ENCODE peak calls at places on chromosomes 5 and 9, in four cellular contexts. One of them, this sample, is unnamed.

GRCh38 chr5:131389869-131390265 is 126.0 kb downstream of the CDC42SE2 start:
- DNase-seq in GM12878: no peak
- DNase-seq in K562: no peak
- DNase-seq in HepG2: no peak
- DNase-seq in this sample: no peak

GRCh38 chr5:79540939-79541338 is 27.0 kb upstream of the HOMER1 start:
- DNase-seq in HepG2: peak; percentile 53
- DNase-seq in GM12878: no peak
- DNase-seq in K562: no peak
- DNase-seq in this sample: no peak

GRCh38 chr5:98259595-98259994 is 513.9 kb upstream of the RGMB start:
- DNase-seq in K562: no peak
- DNase-seq in HepG2: no peak
- DNase-seq in GM12878: no peak
- DNase-seq in this sample: no peak

GRCh38 chr5:14954620-14955343 is 83.2 kb upstream of the ANKH start:
- DNase-seq in K562: no peak
- DNase-seq in GM12878: no peak
- DNase-seq in HepG2: no peak
- DNase-seq in this sample: no peak

GRCh38 chr5:108266235-108266634 is 115.7 kb downstream of the FBXL17 start:
- DNase-seq in HepG2: no peak
- DNase-seq in GM12878: no peak
- DNase-seq in K562: no peak
- DNase-seq in this sample: no peak

GRCh38 chr5:137207023-137207760 is 291.9 kb downstream of the SPOCK1 start:
- DNase-seq in K562: no peak
- DNase-seq in HepG2: no peak
- DNase-seq in GM12878: no peak
- DNase-seq in this sample: no peak

GRCh38 chr9:124270504-124271335 is 13.0 kb downstream of the NEK6 start:
- DNase-seq in HepG2: no peak
- DNase-seq in GM12878: no peak
- DNase-seq in K562: no peak
- DNase-seq in this sample: no peak

GRCh38 chr9:34995288-34996060 is 5.9 kb downstream of the DNAJB5 start:
- DNase-seq in HepG2: peak; percentile 43
- DNase-seq in K562: no peak
- DNase-seq in GM12878: no peak
- DNase-seq in this sample: no peak

GRCh38 chr5:165405340-165405739 is 1899.9 kb downstream of the MAT2B start:
- DNase-seq in K562: no peak
- DNase-seq in GM12878: no peak
- DNase-seq in HepG2: no peak
- DNase-seq in this sample: no peak

GRCh38 chr5:77620404-77620803 is 18.1 kb downstream of the OTP start:
- DNase-seq in GM12878: no peak
- DNase-seq in K562: no peak
- DNase-seq in HepG2: peak; percentile 14
- DNase-seq in this sample: no peak

GRCh38 chr5:113330533-113331200 is 104.1 kb downstream of the TSSK1B start:
- DNase-seq in GM12878: no peak
- DNase-seq in HepG2: peak; percentile 19
- DNase-seq in K562: peak; percentile 16
- DNase-seq in this sample: peak; percentile 57

GRCh38 chr5:153968761-153969562 is 69.7 kb downstream of the FAM114A2 start:
- DNase-seq in GM12878: no peak
- DNase-seq in K562: no peak
- DNase-seq in HepG2: no peak
- DNase-seq in this sample: no peak

GRCh38 chr9:37929441-37929895 is 25.5 kb upstream of the SLC25A51 start:
- DNase-seq in HepG2: no peak
- DNase-seq in GM12878: no peak
- DNase-seq in K562: no peak
- DNase-seq in this sample: no peak

GRCh38 chr5:132498152-132498551 is 7.6 kb upstream of the IRF1 start:
- DNase-seq in GM12878: no peak
- DNase-seq in K562: no peak
- DNase-seq in HepG2: no peak
- DNase-seq in this sample: peak; percentile 3

GRCh38 chr9:98900725-98901124 is 43.0 kb upstream of the COL15A1 start:
- DNase-seq in GM12878: no peak
- DNase-seq in K562: no peak
- DNase-seq in HepG2: no peak
- DNase-seq in this sample: no peak

GRCh38 chr5:142317673-142318261 is 7.1 kb downstream of the SPRY4 start:
- DNase-seq in HepG2: no peak
- DNase-seq in GM12878: no peak
- DNase-seq in K562: no peak
- DNase-seq in this sample: no peak

GRCh38 chr5:173290477-173291131 is 37.6 kb downstream of the STC2 start:
- DNase-seq in GM12878: no peak
- DNase-seq in K562: no peak
- DNase-seq in HepG2: peak; percentile 55
- DNase-seq in this sample: no peak

GRCh38 chr9:132997591-132997990 is 19.1 kb downstream of the GFI1B start:
- DNase-seq in HepG2: peak; percentile 93
- DNase-seq in K562: no peak
- DNase-seq in GM12878: no peak
- DNase-seq in this sample: no peak

GRCh38 chr5:177972613-177973012 is 23.4 kb downstream of the PROP1 start:
- DNase-seq in GM12878: no peak
- DNase-seq in K562: no peak
- DNase-seq in HepG2: no peak
- DNase-seq in this sample: no peak

GRCh38 chr5:117487556-117487955 is 912.9 kb upstream of the SEMA6A start:
- DNase-seq in HepG2: no peak
- DNase-seq in K562: no peak
- DNase-seq in GM12878: no peak
- DNase-seq in this sample: no peak

DNA sequence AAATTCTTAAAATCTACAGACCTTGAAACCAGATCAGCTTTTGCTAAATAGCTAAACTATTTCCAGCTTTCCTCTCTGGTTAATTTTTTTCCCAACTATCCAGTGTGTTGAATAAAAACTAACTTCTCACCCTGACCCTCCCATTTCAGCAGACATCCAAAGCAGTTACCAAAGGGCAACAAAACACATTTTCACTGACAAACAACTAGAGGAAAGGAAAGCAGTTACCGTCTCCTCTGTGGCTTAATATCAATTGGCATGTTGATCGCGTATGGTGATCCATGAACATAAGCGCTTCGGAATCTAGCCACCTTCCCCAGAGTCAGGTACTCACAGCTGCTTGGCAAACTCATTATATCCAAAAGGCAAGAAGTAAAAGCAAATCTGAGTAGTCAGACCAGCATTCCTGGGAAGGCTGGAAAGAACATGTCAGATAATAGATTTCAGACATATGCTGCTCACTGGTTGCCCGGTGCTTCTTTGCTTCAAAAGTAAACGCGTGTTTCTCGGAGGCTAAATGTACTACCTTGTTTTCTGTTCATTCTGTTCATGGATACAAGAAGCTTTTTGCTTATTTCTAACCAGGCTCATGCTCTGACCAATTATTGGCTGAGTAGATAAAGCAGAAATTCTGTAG is 463.3 kb downstream of the PDE4D start:
- DNase-seq in K562: no peak
- DNase-seq in GM12878: no peak
- DNase-seq in HepG2: no peak
- DNase-seq in this sample: no peak
- TF ChIP-seq TARDBP in K562: no peak
- TF ChIP-seq TARDBP in GM12878: no peak
- TF ChIP-seq TARDBP in HepG2: no peak
- TF ChIP-seq TARDBP in this sample: no peak

GRCh38 chr5:123875444-123876264 is 363.7 kb downstream of the CSNK1G3 start:
- DNase-seq in GM12878: no peak
- DNase-seq in K562: no peak
- DNase-seq in HepG2: peak; percentile 52
- DNase-seq in this sample: peak; percentile 26
- TF ChIP-seq TARDBP in GM12878: no peak
- TF ChIP-seq TARDBP in K562: no peak
- TF ChIP-seq TARDBP in HepG2: no peak
- TF ChIP-seq TARDBP in this sample: no peak

GRCh38 chr9:134938346-134939079 is 20.8 kb upstream of the FCN1 start:
- DNase-seq in K562: no peak
- DNase-seq in HepG2: no peak
- DNase-seq in GM12878: no peak
- DNase-seq in this sample: no peak

GRCh38 chr9:134940236-134941208 is 22.8 kb upstream of the FCN1 start:
- DNase-seq in K562: no peak
- DNase-seq in HepG2: no peak
- DNase-seq in GM12878: no peak
- DNase-seq in this sample: no peak

GRCh38 chr9:134939080-134939733 is 21.5 kb upstream of the FCN1 start:
- DNase-seq in HepG2: no peak
- DNase-seq in GM12878: no peak
- DNase-seq in K562: no peak
- DNase-seq in this sample: no peak

GRCh38 chr9:134937566-134938345 is 20.0 kb upstream of the FCN1 start:
- DNase-seq in K562: no peak
- DNase-seq in GM12878: no peak
- DNase-seq in HepG2: no peak
- DNase-seq in this sample: no peak

DNA sequence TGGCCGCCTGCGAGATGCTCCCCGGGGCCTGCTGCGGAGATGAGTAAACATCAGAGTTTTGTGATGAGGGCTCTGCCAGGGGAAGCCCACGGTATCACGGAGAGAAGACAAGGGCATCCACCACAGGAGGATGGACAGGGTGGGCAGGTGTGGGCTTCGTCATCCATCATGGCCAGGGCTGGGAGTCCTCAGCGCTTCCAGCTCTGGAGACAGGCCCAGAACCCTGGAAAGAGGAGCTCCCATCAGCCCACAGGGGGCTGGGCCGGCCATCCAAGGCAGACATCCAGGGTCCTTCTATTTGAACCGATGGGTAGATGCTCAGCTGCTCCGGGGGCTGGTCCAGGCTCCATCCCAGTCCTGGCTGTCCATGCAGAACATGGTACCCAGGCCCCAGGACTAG is 22.1 kb upstream of the FCN1 start:
- DNase-seq in HepG2: no peak
- DNase-seq in K562: no peak
- DNase-seq in GM12878: no peak
- DNase-seq in this sample: no peak
- TF ChIP-seq TARDBP in HepG2: no peak
- TF ChIP-seq TARDBP in K562: no peak
- TF ChIP-seq TARDBP in GM12878: no peak
- TF ChIP-seq TARDBP in this sample: no peak

GRCh38 chr5:151383011-151383410 is 35.7 kb upstream of the SLC36A2 start:
- DNase-seq in GM12878: no peak
- DNase-seq in HepG2: no peak
- DNase-seq in K562: no peak
- DNase-seq in this sample: no peak
- TF ChIP-seq TARDBP in GM12878: no peak
- TF ChIP-seq TARDBP in HepG2: no peak
- TF ChIP-seq TARDBP in K562: no peak
- TF ChIP-seq TARDBP in this sample: no peak

This sample was measured in HEK293T.